ENCODE peak calls at places on chromosomes 12 and 14, in eight cellular contexts. I, J, Q, Z, D, R, B and M are unnamed samples.

GRCh38 chr12:57099062-57099714 is 10.3 kb downstream of the NAB2 start:
- DNase-seq in I (no peak), J (no peak), Q (no peak), Z (no peak), D (no peak), R (no peak), B (no peak), M (peak; percentile 46)

GRCh38 chr12:104720346-104721064 is 237.6 kb downstream of the SLC41A2 start:
- DNase-seq in I (no peak), J (no peak), Q (no peak), Z (no peak), D (no peak), R (no peak), B (no peak), M (peak; percentile 91)

GRCh38 chr12:120762093-120762492 is 36.5 kb downstream of the ACADS start:
- DNase-seq in I (no peak), J (peak; percentile 49), Q (no peak), Z (no peak), D (peak; percentile 14), R (no peak), B (no peak), M (no peak)

GRCh38 chr14:45211295-45211694 is 41.7 kb downstream of the MIS18BP1 start:
- DNase-seq in I (no peak), J (no peak), Q (no peak), Z (no peak), D (no peak), R (no peak), B (no peak), M (no peak)

GRCh38 chr12:84637926-84638325 is 274.7 kb downstream of the SLC6A15 start:
- DNase-seq in I (no peak), J (no peak), Q (no peak), Z (no peak), D (no peak), R (no peak), B (no peak), M (no peak)

GRCh38 chr12:75766263-75767160 is 255.1 kb upstream of the KRR1 start:
- DNase-seq in I (no peak), J (no peak), Q (no peak), Z (no peak), D (no peak), R (no peak), B (no peak), M (peak; percentile 55)

GRCh38 chr14:58098507-58098906 is 53.5 kb downstream of the ARMH4 start:
- DNase-seq in I (peak; percentile 4), J (no peak), Q (no peak), Z (no peak), D (peak; percentile 35), R (no peak), B (no peak), M (peak; percentile 9)

GRCh38 chr14:71833476-71833875 is 98.8 kb upstream of the RGS6 start:
- DNase-seq in I (no peak), J (no peak), Q (no peak), Z (no peak), D (no peak), R (no peak), B (no peak), M (peak; percentile 5)

GRCh38 chr12:70246580-70246979 is 3.3 kb downstream of the CNOT2 start:
- DNase-seq in I (no peak), J (no peak), Q (no peak), Z (no peak), D (no peak), R (no peak), B (no peak), M (no peak)
- H3K4me1 ChIP-seq in I (peaks cover 47% of the 10 kb centered on the region), J (peaks cover 3% of the 10 kb centered on the region), Q (peaks cover 68% of the 10 kb centered on the region), Z (peaks cover 40% of the 10 kb centered on the region), D (peaks cover 35% of the 10 kb centered on the region), R (peaks cover 4% of the 10 kb centered on the region), B (no peaks in the 10 kb centered on the region), M (peaks cover 10% of the 10 kb centered on the region)

DNA sequence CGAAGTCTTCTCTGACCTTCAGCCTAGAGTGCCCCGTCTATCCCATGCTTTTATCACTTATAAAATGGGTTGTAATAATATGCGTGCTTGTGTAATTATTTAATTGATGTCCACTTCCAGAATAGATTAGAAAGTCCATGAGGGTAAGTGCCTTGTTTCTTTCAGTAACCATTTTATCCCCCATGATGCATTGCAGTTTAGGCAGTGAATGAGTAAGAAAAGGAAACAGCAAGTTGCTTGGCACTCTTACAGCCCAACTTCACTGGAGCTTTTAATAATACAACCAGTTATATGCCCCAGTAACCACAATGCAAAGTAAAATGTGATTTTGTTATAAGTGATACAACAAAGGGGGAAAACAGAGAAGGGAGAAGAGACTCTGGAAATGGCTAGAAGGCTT is 287.3 kb downstream of the MED13L start:
- DNase-seq in I (no peak), J (no peak), Q (no peak), Z (no peak), D (no peak), R (no peak), B (no peak), M (no peak)
- H3K36me3 ChIP-seq in I (no peaks in the 10 kb centered on the region), J (peaks cover 29% of the 10 kb centered on the region), Q (no peaks in the 10 kb centered on the region), Z (peaks cover 51% of the 10 kb centered on the region), D (peaks cover 14% of the 10 kb centered on the region), R (no peaks in the 10 kb centered on the region), B (peaks cover 2% of the 10 kb centered on the region), M (peaks cover 13% of the 10 kb centered on the region)

DNA sequence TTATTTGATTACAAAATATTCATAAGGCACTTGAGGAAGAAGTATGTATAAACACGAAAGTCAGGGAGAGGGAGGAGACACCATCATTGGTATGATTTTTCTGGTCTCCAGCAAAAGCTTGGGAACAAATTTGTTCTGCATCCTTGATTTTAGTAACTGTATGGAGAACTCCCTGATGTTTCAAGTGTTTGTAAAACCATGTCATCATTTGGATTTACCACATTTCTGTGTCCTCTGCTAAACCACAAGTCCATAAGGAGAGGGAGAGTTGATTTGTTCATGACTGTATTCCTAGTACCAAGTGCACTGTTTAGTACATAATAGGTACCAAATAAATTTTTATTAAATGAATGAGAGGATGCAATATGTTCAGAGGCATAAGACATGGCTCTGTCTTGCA is 181.1 kb downstream of the BTG1 start:
- DNase-seq in I (no peak), J (no peak), Q (no peak), Z (no peak), D (no peak), R (no peak), B (no peak), M (no peak)
- H3K4me3 ChIP-seq in I (no peak overlapping the region), J (no peak overlapping the region), Q (no peak overlapping the region), Z (no peak overlapping the region), D (no peak overlapping the region), R (no peak overlapping the region), B (no peak overlapping the region), M (no peak overlapping the region)

DNA sequence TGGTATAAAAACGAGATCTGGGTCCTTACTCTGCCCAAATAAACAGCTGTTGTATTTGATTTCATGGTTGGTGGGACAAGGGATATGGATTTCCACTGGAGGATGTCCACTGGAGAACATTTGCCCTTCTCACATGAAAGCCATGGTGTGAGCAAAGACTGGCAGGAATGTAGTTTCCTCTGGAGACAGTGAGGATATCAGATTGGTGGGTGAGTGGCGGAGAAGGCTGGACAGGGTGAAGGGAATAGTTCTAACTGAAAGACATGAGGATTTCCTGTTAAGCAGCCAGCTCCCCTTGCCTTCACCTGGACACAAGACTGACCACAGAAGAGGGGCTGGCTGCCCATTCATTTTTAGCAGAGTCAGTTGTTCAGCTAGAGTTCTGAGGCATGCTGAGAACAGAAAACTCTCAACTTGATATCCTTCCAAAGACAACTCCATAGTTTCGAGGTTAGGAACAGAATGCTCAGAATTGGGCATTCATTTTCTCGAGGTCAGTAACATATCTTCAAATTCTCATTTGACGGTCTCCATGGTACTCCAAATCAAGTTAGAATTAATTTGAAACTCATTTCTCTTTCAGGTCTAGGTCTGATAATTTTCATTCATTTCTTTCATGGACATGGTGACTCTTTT is 365.7 kb downstream of the LRIG3 start:
- DNase-seq in I (no peak), J (no peak), Q (no peak), Z (no peak), D (no peak), R (no peak), B (no peak), M (peak; percentile 75)
- H3K4me1 ChIP-seq in I (no peaks in the 10 kb centered on the region), J (no peaks in the 10 kb centered on the region), Q (no peaks in the 10 kb centered on the region), Z (peaks cover 9% of the 10 kb centered on the region), D (no peaks in the 10 kb centered on the region), R (no peaks in the 10 kb centered on the region), B (peaks cover 1% of the 10 kb centered on the region), M (peaks cover 10% of the 10 kb centered on the region)